ENCODE peak calls at places on chromosomes 4 and X, in six cellular contexts. R, O, C, E, Z and K are unnamed samples.

GRCh38 chr4:165716472-165716871 is 156.6 kb upstream of the TLL1 start:
- DNase-seq in R (no peak), O (no peak), C (no peak), E (no peak), Z (no peak), K (no peak)

GRCh38 chrX:1178580-1179057 is 33.8 kb downstream of the CRLF2 start:
- DNase-seq in R (peak), O (no peak), C (no peak), E (peak), Z (no peak), K (peak)

GRCh38 chr4:124121511-124121934 is 591.0 kb downstream of the ANKRD50 start:
- DNase-seq in R (no peak), O (no peak), C (no peak), E (peak), Z (no peak), K (no peak)

GRCh38 chrX:373641-374471 is 12.9 kb downstream of the PPP2R3B start:
- DNase-seq in R (no peak), O (no peak), C (no peak), E (peak), Z (no peak), K (peak)

GRCh38 chrX:57587062-57587461 is 4.7 kb upstream of the ZXDB start:
- DNase-seq in R (no peak), O (no peak), C (no peak), E (no peak), Z (no peak), K (no peak)

GRCh38 chr4:185936650-185937376 is 124.8 kb upstream of the SORBS2 start:
- DNase-seq in R (no peak), O (no peak), C (no peak), E (no peak), Z (no peak), K (no peak)

GRCh38 chr4:52946811-52947210 is 84.7 kb downstream of the RASL11B start:
- DNase-seq in R (no peak), O (no peak), C (no peak), E (no peak), Z (no peak), K (no peak)

GRCh38 chr4:170040031-170040680 is 14.0 kb upstream of the MFAP3L start:
- DNase-seq in R (no peak), O (no peak), C (no peak), E (no peak), Z (no peak), K (no peak)

GRCh38 chrX:17613979-17614572 is 123.2 kb upstream of the SCML1 start:
- DNase-seq in R (peak), O (no peak), C (no peak), E (peak), Z (no peak), K (no peak)

GRCh38 chr4:8201341-8201781 is 2.3 kb downstream of the SH3TC1 start:
- DNase-seq in R (peak), O (no peak), C (no peak), E (no peak), Z (no peak), K (no peak)

GRCh38 chr4:55612341-55612740 is 20.3 kb upstream of the PDCL2 start:
- DNase-seq in R (no peak), O (no peak), C (no peak), E (no peak), Z (no peak), K (no peak)

GRCh38 chr4:99447079-99447478 is 11.9 kb upstream of the ADH7 start:
- DNase-seq in R (peak), O (no peak), C (no peak), E (peak), Z (no peak), K (no peak)

GRCh38 chr4:75101906-75102888 is 169.3 kb downstream of the PARM1 start:
- DNase-seq in R (no peak), O (no peak), C (no peak), E (no peak), Z (no peak), K (no peak)

GRCh38 chr4:127559981-127560380 is 72.8 kb upstream of the INTU start:
- DNase-seq in R (no peak), O (no peak), C (no peak), E (no peak), Z (no peak), K (no peak)

GRCh38 chr4:123939621-123940020 is 543.0 kb downstream of the SPRY1 start:
- DNase-seq in R (no peak), O (no peak), C (no peak), E (no peak), Z (no peak), K (no peak)

DNA sequence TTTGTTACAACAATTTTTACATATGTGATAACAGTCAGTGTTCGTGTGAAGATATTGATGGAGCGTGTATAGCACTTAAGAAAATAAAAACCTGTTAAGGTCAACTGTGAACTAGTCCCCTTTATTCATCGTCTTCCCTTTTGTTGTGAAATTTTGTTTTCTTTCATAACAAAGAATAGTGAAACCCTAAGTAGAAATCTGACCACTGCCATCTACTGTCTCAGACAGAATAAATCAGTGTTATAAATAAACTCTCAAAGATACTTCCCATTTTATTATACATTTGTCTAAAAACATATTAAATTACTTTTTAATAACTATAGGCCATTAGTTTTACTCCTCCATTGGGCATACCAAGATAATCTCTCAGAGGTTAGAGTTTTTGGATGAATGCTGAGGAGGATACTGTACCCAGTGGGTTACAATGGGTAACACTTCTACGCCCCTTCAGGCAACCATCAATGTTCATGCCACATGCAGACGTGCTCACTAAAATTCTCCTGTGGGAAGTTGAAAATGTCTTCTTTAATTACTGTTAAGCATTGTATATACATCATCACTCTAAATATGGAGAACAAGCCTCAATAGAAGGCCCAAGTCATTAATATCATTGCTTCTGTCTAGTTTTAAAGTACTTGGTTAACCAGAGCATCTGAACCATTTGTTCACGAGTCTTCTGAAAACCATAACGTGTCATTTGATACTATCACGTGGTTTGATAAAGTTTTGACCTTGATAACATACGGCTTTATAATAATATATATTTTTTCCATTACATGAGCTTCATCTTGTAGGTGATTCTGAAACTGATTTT is 171.2 kb downstream of the TMA16 start:
- DNase-seq in R (no peak), O (no peak), C (no peak), E (no peak), Z (no peak), K (no peak)
- TF ChIP-seq CTCF in R (no peak), O (no peak), C (no peak), E (no peak), Z (no peak), K (peak)

DNA sequence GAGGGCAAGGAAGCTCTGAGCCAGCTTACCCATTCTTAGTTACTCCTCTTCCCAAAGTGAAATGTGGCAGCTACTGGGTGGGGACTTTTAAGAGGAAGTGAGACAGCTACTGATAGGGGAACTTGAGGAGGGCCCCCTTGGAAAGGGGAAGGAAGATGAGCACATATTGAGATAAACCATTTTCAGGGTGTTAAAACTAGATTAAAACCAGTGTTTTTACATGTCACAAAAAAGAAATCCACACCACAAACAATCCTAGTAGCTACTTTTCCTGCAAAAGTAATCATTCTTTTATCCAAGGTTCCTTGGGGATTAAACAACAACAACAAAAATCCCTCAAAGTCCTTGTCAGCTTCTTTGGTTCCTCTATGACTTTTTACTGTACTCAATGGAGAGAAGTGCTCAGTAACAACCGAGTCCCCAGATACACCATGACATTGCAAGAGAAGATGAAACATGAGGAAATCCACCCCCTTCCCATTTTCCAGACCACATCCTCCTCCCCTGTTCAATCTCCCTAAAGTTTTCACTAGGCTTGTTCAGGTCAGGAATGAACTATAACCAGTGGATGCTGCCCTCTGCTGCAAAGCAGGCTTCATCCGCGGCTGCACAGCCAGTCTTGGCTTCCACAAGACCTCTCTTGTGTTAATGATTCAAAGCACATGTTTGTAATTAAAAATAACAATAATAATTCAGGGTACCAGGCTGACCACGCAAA is 113.5 kb upstream of the TMEM164 start:
- DNase-seq in R (peak), O (no peak), C (no peak), E (no peak), Z (no peak), K (no peak)
- TF ChIP-seq CTCF in R (peak), O (no peak), C (no peak), E (peak), Z (no peak), K (peak)

GRCh38 chr4:60744767-60745166 is 455.4 kb upstream of the ADGRL3 start:
- DNase-seq in R (no peak), O (no peak), C (no peak), E (no peak), Z (no peak), K (no peak)
- TF ChIP-seq CTCF in R (no peak), O (no peak), C (no peak), E (no peak), Z (no peak), K (peak)

GRCh38 chrX:135591871-135592270 is 71.4 kb downstream of the INTS6L start:
- DNase-seq in R (no peak), O (no peak), C (no peak), E (no peak), Z (no peak), K (no peak)
- TF ChIP-seq CTCF in R (no peak), O (no peak), C (no peak), E (no peak), Z (no peak), K (no peak)

DNA sequence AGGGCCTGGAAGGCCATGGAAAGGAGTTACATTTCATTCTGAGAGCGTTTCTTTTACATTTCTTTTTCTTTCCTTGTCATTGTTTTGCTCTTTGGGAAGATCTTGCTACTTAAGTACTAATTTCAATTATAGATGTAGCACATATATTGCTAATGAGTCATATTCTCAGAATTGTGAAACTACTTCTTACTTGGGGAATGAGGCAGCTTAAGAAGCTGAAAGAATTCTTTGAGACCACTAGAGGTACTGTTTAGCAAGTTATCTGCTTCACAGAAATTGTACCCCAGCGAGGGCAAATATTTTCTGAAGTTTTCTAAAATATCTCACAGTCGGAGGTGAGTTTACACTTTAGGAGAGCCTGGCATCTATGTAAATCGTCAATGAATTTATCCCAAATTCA is 100.6 kb downstream of the AFF2 start:
- DNase-seq in R (peak), O (no peak), C (no peak), E (no peak), Z (no peak), K (no peak)
- TF ChIP-seq CTCF in R (peak), O (no peak), C (no peak), E (no peak), Z (no peak), K (no peak)

DNA sequence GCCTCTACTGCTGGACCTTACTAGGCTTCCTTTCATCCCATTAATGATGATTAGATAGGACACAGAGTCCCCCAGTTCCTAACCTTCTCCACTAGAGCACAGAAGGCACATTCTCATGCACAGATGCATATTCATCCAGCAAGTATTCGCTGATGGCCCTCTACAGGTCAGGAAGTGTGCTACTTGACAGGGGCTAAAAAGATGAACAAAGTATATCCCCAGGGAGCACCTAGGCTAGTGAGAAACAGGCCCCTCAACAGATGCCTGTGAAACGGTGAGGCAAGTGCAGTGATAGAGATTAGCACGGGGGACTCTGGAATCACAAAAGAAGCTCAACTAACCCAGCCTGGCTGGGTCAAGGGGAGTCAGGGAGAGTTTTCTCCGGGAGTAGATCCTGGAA is 95.8 kb downstream of the MGST2 start:
- DNase-seq in R (peak), O (no peak), C (no peak), E (peak), Z (no peak), K (no peak)
- TF ChIP-seq CTCF in R (peak), O (no peak), C (no peak), E (no peak), Z (peak), K (peak)

GRCh38 chr4:9704551-9705332 is 76.7 kb upstream of the DRD5 start:
- DNase-seq in R (peak), O (peak), C (no peak), E (no peak), Z (no peak), K (no peak)

GRCh38 chr4:9703391-9703790 is 78.0 kb upstream of the DRD5 start:
- DNase-seq in R (peak), O (peak), C (peak), E (peak), Z (peak), K (no peak)
- TF ChIP-seq CTCF in R (peak), O (peak), C (peak), E (peak), Z (peak), K (peak)

DNA sequence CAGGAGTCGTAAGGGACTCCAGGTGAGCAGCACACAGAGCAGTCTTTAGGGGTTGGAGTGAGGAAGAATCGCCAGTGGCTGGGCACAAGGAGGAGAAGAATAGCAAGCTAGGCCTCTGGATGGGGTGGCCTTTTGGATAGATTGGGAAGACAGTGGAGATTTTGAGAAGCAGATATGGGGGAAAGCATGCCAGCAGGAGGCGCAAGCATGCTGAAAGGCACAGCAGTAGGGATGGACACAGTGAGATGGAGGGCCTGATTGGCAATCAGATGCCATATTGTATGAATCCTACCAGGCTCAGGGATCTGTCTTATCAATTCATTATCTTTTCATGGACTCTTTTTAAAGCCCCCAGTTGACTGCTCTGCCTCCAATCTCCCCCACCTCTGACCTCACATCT is 60.4 kb upstream of the MAGEA4 start:
- DNase-seq in R (no peak), O (no peak), C (no peak), E (no peak), Z (no peak), K (no peak)
- TF ChIP-seq CTCF in R (no peak), O (no peak), C (no peak), E (no peak), Z (no peak), K (no peak)